ENCODE peak calls at places on chromosomes 7 and 10, in six cellular contexts. One of them, this sample, is unnamed.

GRCh38 chr7:34153680-34154270 is 248.4 kb downstream of the BMPER start:
- DNase-seq in GM12865: no peak
- DNase-seq in tibial artery: no peak
- DNase-seq in fibroblast of the aortic adventitia: peak; percentile 57
- DNase-seq in astrocyte: no peak
- DNase-seq in fibroblast of villous mesenchyme: peak; percentile 35
- DNase-seq in this sample: no peak

GRCh38 chr7:91731962-91732361 is 148.5 kb downstream of the MTERF1 start:
- DNase-seq in fibroblast of villous mesenchyme: no peak
- DNase-seq in fibroblast of the aortic adventitia: no peak
- DNase-seq in tibial artery: no peak
- DNase-seq in GM12865: no peak
- DNase-seq in astrocyte: no peak
- DNase-seq in this sample: no peak

GRCh38 chr10:74977913-74978847 is 133.3 kb upstream of the SAMD8 start:
- DNase-seq in tibial artery: no peak
- DNase-seq in fibroblast of villous mesenchyme: no peak
- DNase-seq in GM12865: peak; percentile 92
- DNase-seq in astrocyte: no peak
- DNase-seq in fibroblast of the aortic adventitia: no peak
- DNase-seq in this sample: no peak

GRCh38 chr7:55517191-55517633 is 55.1 kb downstream of the VOPP1 start:
- DNase-seq in fibroblast of the aortic adventitia: no peak
- DNase-seq in GM12865: peak; percentile 88
- DNase-seq in astrocyte: no peak
- DNase-seq in fibroblast of villous mesenchyme: no peak
- DNase-seq in tibial artery: no peak
- DNase-seq in this sample: no peak

GRCh38 chr10:77086081-77086480 is 551.5 kb downstream of the KCNMA1 start:
- DNase-seq in astrocyte: no peak
- DNase-seq in fibroblast of villous mesenchyme: no peak
- DNase-seq in GM12865: no peak
- DNase-seq in tibial artery: no peak
- DNase-seq in fibroblast of the aortic adventitia: no peak
- DNase-seq in this sample: no peak

GRCh38 chr10:1643911-1644810 is 93.2 kb downstream of the ADARB2 start:
- DNase-seq in astrocyte: no peak
- DNase-seq in fibroblast of villous mesenchyme: no peak
- DNase-seq in tibial artery: no peak
- DNase-seq in fibroblast of the aortic adventitia: no peak
- DNase-seq in GM12865: no peak
- DNase-seq in this sample: no peak

GRCh38 chr7:54559401-54559800 is 17.2 kb downstream of the VSTM2A start:
- DNase-seq in tibial artery: no peak
- DNase-seq in fibroblast of villous mesenchyme: no peak
- DNase-seq in GM12865: no peak
- DNase-seq in fibroblast of the aortic adventitia: no peak
- DNase-seq in astrocyte: no peak
- DNase-seq in this sample: no peak

GRCh38 chr10:30413996-30414576 is 19.9 kb upstream of the MAP3K8 start:
- DNase-seq in GM12865: peak; percentile 79
- DNase-seq in fibroblast of villous mesenchyme: peak; percentile 86
- DNase-seq in astrocyte: peak; percentile 32
- DNase-seq in fibroblast of the aortic adventitia: peak; percentile 84
- DNase-seq in tibial artery: no peak
- DNase-seq in this sample: no peak

GRCh38 chr10:116371737-116372136 is 47.5 kb downstream of the CCDC172 start:
- DNase-seq in fibroblast of villous mesenchyme: no peak
- DNase-seq in astrocyte: no peak
- DNase-seq in fibroblast of the aortic adventitia: no peak
- DNase-seq in tibial artery: no peak
- DNase-seq in GM12865: no peak
- DNase-seq in this sample: no peak

GRCh38 chr10:70920519-70920918 is 32.2 kb upstream of the PCBD1 start:
- DNase-seq in fibroblast of the aortic adventitia: no peak
- DNase-seq in astrocyte: no peak
- DNase-seq in tibial artery: no peak
- DNase-seq in fibroblast of villous mesenchyme: no peak
- DNase-seq in GM12865: no peak
- DNase-seq in this sample: peak; percentile 3

GRCh38 chr10:12061124-12061523 is 7.6 kb upstream of the DHTKD1 start:
- DNase-seq in tibial artery: no peak
- DNase-seq in fibroblast of villous mesenchyme: no peak
- DNase-seq in GM12865: no peak
- DNase-seq in astrocyte: no peak
- DNase-seq in fibroblast of the aortic adventitia: no peak
- DNase-seq in this sample: no peak

GRCh38 chr7:20784311-20785210 is 2.1 kb downstream of the SP8 start:
- DNase-seq in GM12865: no peak
- DNase-seq in fibroblast of villous mesenchyme: no peak
- DNase-seq in tibial artery: no peak
- DNase-seq in fibroblast of the aortic adventitia: no peak
- DNase-seq in astrocyte: no peak
- DNase-seq in this sample: no peak

GRCh38 chr7:151308256-151308655 is 33.4 kb upstream of the NUB1 start:
- DNase-seq in astrocyte: no peak
- DNase-seq in GM12865: no peak
- DNase-seq in tibial artery: no peak
- DNase-seq in fibroblast of the aortic adventitia: no peak
- DNase-seq in fibroblast of villous mesenchyme: no peak
- DNase-seq in this sample: no peak

GRCh38 chr7:131506597-131506996 is 49.8 kb downstream of the PODXL start:
- DNase-seq in tibial artery: no peak
- DNase-seq in GM12865: no peak
- DNase-seq in astrocyte: no peak
- DNase-seq in fibroblast of villous mesenchyme: no peak
- DNase-seq in fibroblast of the aortic adventitia: no peak
- DNase-seq in this sample: no peak

GRCh38 chr7:28988818-28989595 is 30.9 kb upstream of the TRIL start:
- DNase-seq in fibroblast of villous mesenchyme: peak; percentile 79
- DNase-seq in fibroblast of the aortic adventitia: peak; percentile 97
- DNase-seq in GM12865: no peak
- DNase-seq in astrocyte: peak; percentile 98
- DNase-seq in tibial artery: peak; percentile 67
- DNase-seq in this sample: peak; percentile 84

GRCh38 chr7:37440738-37441404 is 7.8 kb downstream of the ELMO1 start:
- DNase-seq in tibial artery: peak; percentile 51
- DNase-seq in astrocyte: no peak
- DNase-seq in GM12865: no peak
- DNase-seq in fibroblast of the aortic adventitia: no peak
- DNase-seq in fibroblast of villous mesenchyme: no peak
- DNase-seq in this sample: no peak

GRCh38 chr7:26151096-26151495 is 902 bp upstream of the NFE2L3 start:
- DNase-seq in fibroblast of the aortic adventitia: no peak
- DNase-seq in astrocyte: no peak
- DNase-seq in tibial artery: no peak
- DNase-seq in GM12865: no peak
- DNase-seq in fibroblast of villous mesenchyme: no peak
- DNase-seq in this sample: no peak

GRCh38 chr7:85851571-85852193 is 664.8 kb upstream of the SEMA3D start:
- DNase-seq in astrocyte: peak; percentile 44
- DNase-seq in fibroblast of the aortic adventitia: peak; percentile 81
- DNase-seq in fibroblast of villous mesenchyme: peak; percentile 52
- DNase-seq in GM12865: peak; percentile 39
- DNase-seq in tibial artery: no peak
- DNase-seq in this sample: no peak

DNA sequence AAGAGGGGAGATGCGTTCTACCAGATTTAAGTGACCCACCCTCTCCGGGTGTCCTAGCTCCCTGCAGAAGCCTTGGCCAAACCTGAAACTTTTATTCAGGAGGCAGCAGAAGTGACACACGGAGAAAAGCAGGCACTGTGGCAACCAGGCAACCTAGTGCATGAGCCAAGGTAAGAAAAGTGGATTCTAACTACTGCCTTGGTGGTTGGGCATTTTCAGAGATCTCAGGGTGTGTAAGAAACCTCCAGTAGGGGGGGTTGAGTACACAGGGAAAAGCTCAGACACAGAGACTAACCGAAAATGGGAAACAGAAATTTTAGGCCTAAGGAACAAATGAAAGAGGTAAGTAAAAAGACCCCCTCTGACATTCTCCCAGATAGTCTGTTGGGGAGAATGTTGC is 645.7 kb downstream of the ANKRD7 start:
- DNase-seq in fibroblast of the aortic adventitia: no peak
- DNase-seq in fibroblast of villous mesenchyme: peak; percentile 4
- DNase-seq in GM12865: peak; percentile 26
- DNase-seq in astrocyte: no peak
- DNase-seq in tibial artery: no peak
- DNase-seq in this sample: no peak
- TF ChIP-seq CTCF in fibroblast of the aortic adventitia: no peak
- TF ChIP-seq CTCF in fibroblast of villous mesenchyme: peak; percentile 33
- TF ChIP-seq CTCF in GM12865: peak; percentile 37
- TF ChIP-seq CTCF in astrocyte: peak; percentile 9
- TF ChIP-seq CTCF in tibial artery: no peak
- TF ChIP-seq CTCF in this sample: no peak

GRCh38 chr7:124152859-124153692 is 120.2 kb upstream of the TMEM229A start:
- DNase-seq in astrocyte: peak; percentile 23
- DNase-seq in fibroblast of the aortic adventitia: peak; percentile 34
- DNase-seq in GM12865: peak; percentile 39
- DNase-seq in fibroblast of villous mesenchyme: peak; percentile 29
- DNase-seq in tibial artery: no peak
- DNase-seq in this sample: no peak

GRCh38 chr7:124155400-124156022 is 122.6 kb upstream of the TMEM229A start:
- DNase-seq in GM12865: peak; percentile 15
- DNase-seq in fibroblast of villous mesenchyme: peak; percentile 39
- DNase-seq in fibroblast of the aortic adventitia: peak; percentile 36
- DNase-seq in astrocyte: no peak
- DNase-seq in tibial artery: no peak
- DNase-seq in this sample: no peak
- H3K4me3 ChIP-seq in GM12865: no peak overlapping the region
- H3K4me3 ChIP-seq in fibroblast of villous mesenchyme: no peak overlapping the region
- H3K4me3 ChIP-seq in fibroblast of the aortic adventitia: no peak overlapping the region
- H3K4me3 ChIP-seq in astrocyte: no peak overlapping the region
- H3K4me3 ChIP-seq in tibial artery: no peak overlapping the region
- H3K4me3 ChIP-seq in this sample: no peak overlapping the region

DNA sequence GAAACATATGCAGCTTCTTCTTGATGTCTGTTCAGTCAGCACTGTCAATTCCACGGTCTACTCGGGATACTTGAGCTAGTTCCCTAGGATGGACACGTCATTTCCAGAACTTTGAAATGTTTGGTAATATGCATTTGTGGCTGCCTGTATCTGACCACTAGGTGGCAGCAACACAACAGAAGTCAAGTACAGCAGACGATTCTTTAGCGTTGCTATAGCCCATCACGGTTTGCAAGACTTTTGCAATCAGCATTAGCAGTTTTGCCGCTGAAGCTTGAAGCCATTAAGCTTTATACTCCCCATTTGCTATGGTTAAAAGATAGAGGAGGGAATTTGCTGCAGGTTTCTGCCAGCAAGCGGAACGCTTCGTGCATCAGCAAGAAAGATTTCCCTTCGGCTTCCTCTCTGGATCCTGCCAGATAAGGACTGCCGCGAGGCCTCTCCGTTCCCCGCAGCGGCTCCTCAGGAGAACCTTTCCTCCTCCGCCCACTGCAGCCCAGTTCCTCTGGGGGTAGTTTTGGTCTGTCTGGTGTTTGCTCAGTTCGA is 63.5 kb downstream of the ABCC2 start:
- DNase-seq in fibroblast of the aortic adventitia: peak; percentile 98
- DNase-seq in GM12865: peak; percentile 92
- DNase-seq in astrocyte: peak; percentile 82
- DNase-seq in tibial artery: peak; percentile 87
- DNase-seq in fibroblast of villous mesenchyme: peak; percentile 96
- DNase-seq in this sample: peak; percentile 58
- TF ChIP-seq CTCF in fibroblast of the aortic adventitia: peak; percentile 82
- TF ChIP-seq CTCF in GM12865: peak; percentile 79
- TF ChIP-seq CTCF in astrocyte: peak; percentile 99
- TF ChIP-seq CTCF in tibial artery: peak; percentile 89
- TF ChIP-seq CTCF in fibroblast of villous mesenchyme: peak; percentile 90
- TF ChIP-seq CTCF in this sample: peak; percentile 96

GRCh38 chr10:133388973-133389818 is 4.8 kb upstream of the MTG1 start:
- DNase-seq in tibial artery: no peak
- DNase-seq in fibroblast of the aortic adventitia: no peak
- DNase-seq in fibroblast of villous mesenchyme: no peak
- DNase-seq in astrocyte: no peak
- DNase-seq in GM12865: peak; percentile 98
- DNase-seq in this sample: no peak
- H3K4me3 ChIP-seq in tibial artery: no peak overlapping the region
- H3K4me3 ChIP-seq in fibroblast of the aortic adventitia: no peak overlapping the region
- H3K4me3 ChIP-seq in fibroblast of villous mesenchyme: no peak overlapping the region
- H3K4me3 ChIP-seq in astrocyte: no peak overlapping the region
- H3K4me3 ChIP-seq in GM12865: peak overlapping the region; percentile 82
- H3K4me3 ChIP-seq in this sample: no peak overlapping the region

GRCh38 chr7:132652507-132652906 is 76.2 kb upstream of the PLXNA4 start:
- DNase-seq in fibroblast of villous mesenchyme: no peak
- DNase-seq in GM12865: no peak
- DNase-seq in tibial artery: no peak
- DNase-seq in astrocyte: no peak
- DNase-seq in fibroblast of the aortic adventitia: no peak
- DNase-seq in this sample: no peak

GRCh38 chr7:132653364-132653930 is 77.2 kb upstream of the PLXNA4 start:
- DNase-seq in GM12865: peak; percentile 11
- DNase-seq in fibroblast of the aortic adventitia: no peak
- DNase-seq in tibial artery: no peak
- DNase-seq in fibroblast of villous mesenchyme: no peak
- DNase-seq in astrocyte: no peak
- DNase-seq in this sample: no peak

GRCh38 chr7:132655071-132655761 is 78.9 kb upstream of the PLXNA4 start:
- DNase-seq in astrocyte: peak; percentile 63
- DNase-seq in GM12865: peak; percentile 7
- DNase-seq in fibroblast of the aortic adventitia: peak; percentile 46
- DNase-seq in tibial artery: peak; percentile 57
- DNase-seq in fibroblast of villous mesenchyme: no peak
- DNase-seq in this sample: peak; percentile 33

GRCh38 chr7:132656846-132657776 is 80.8 kb upstream of the PLXNA4 start:
- DNase-seq in fibroblast of villous mesenchyme: no peak
- DNase-seq in astrocyte: no peak
- DNase-seq in GM12865: peak; percentile 6
- DNase-seq in tibial artery: no peak
- DNase-seq in fibroblast of the aortic adventitia: peak; percentile 9
- DNase-seq in this sample: no peak

GRCh38 chr7:132654150-132654549 is 77.9 kb upstream of the PLXNA4 start:
- DNase-seq in astrocyte: no peak
- DNase-seq in fibroblast of villous mesenchyme: no peak
- DNase-seq in fibroblast of the aortic adventitia: peak; percentile 12
- DNase-seq in tibial artery: no peak
- DNase-seq in GM12865: peak; percentile 45
- DNase-seq in this sample: no peak
- TF ChIP-seq CTCF in astrocyte: peak; percentile 53
- TF ChIP-seq CTCF in fibroblast of villous mesenchyme: peak; percentile 32
- TF ChIP-seq CTCF in fibroblast of the aortic adventitia: peak; percentile 47
- TF ChIP-seq CTCF in tibial artery: no peak
- TF ChIP-seq CTCF in GM12865: peak; percentile 39
- TF ChIP-seq CTCF in this sample: no peak

This sample was measured in psoas muscle.